ENCODE peak calls at places on chromosomes 7 and 10, in ten cellular contexts. Q, Y, W, U, B, G, H, K, V and P are unnamed samples.
A peak's percentile ranks its signal among the peaks of the same experiment; 100 is the strongest.

GRCh38 chr7:112929411-112929810 is 139.2 kb upstream of the TMEM168 start:
- DNase-seq in G (no peak), V (no peak), K (no peak), B (no peak), Y (no peak), H (peak; percentile 29), U (no peak), W (peak; percentile 50), Q (no peak), P (no peak)

GRCh38 chr7:155486783-155487508 is 29.0 kb downstream of the EN2 start:
- DNase-seq in Y (no peak), B (no peak), Q (no peak), U (no peak), G (no peak), K (no peak), W (no peak), H (no peak), V (peak; percentile 6), P (no peak)

GRCh38 chr10:84263716-84264115 is 18.9 kb downstream of the RGR start:
- DNase-seq in V (no peak), H (no peak), B (no peak), K (no peak), Y (no peak), U (no peak), W (no peak), G (no peak), Q (no peak), P (no peak)

GRCh38 chr7:81014266-81014665 is 95.4 kb upstream of the SEMA3C start:
- DNase-seq in Y (no peak), W (peak; percentile 79), K (no peak), U (no peak), H (peak; percentile 70), B (no peak), Q (no peak), V (no peak), G (no peak), P (no peak)

GRCh38 chr7:129492406-129492805 is 9.9 kb upstream of the SMKR1 start:
- DNase-seq in Q (no peak), K (no peak), U (no peak), B (no peak), Y (no peak), G (no peak), V (no peak), W (no peak), H (no peak), P (no peak)

GRCh38 chr10:44723654-44724053 is 187.5 kb upstream of the TMEM72 start:
- DNase-seq in W (peak; percentile 75), K (no peak), V (no peak), G (no peak), Q (no peak), Y (no peak), U (no peak), B (no peak), H (peak; percentile 86), P (no peak)

GRCh38 chr7:101474178-101474577 is 111.5 kb downstream of the COL26A1 start:
- DNase-seq in H (no peak), B (no peak), K (no peak), Y (no peak), U (no peak), G (no peak), V (no peak), Q (no peak), W (no peak), P (no peak)

GRCh38 chr7:137628211-137628610 is 218.6 kb downstream of the DGKI start:
- DNase-seq in H (no peak), W (no peak), Q (peak; percentile 11), G (no peak), Y (no peak), K (no peak), V (no peak), B (no peak), U (no peak), P (no peak)

GRCh38 chr7:91636728-91637127 is 243.8 kb downstream of the MTERF1 start:
- DNase-seq in Q (no peak), K (no peak), V (no peak), H (no peak), Y (no peak), W (no peak), G (no peak), U (no peak), B (no peak), P (no peak)

GRCh38 chr10:131832056-131832685 is 68.6 kb upstream of the PPP2R2D start:
- DNase-seq in G (no peak), H (no peak), Y (no peak), Q (no peak), V (no peak), U (no peak), K (no peak), W (no peak), B (no peak), P (no peak)

GRCh38 chr10:47253651-47254375 is 46.2 kb upstream of the GDF10 start:
- DNase-seq in H (peak; percentile 67), K (no peak), B (no peak), W (peak; percentile 16), G (no peak), Q (no peak), Y (no peak), U (no peak), V (no peak), P (no peak)

GRCh38 chr10:70619271-70620019 is 16.9 kb upstream of the PRF1 start:
- DNase-seq in Q (no peak), Y (no peak), B (peak; percentile 12), W (peak; percentile 39), H (peak; percentile 57), K (no peak), G (no peak), U (no peak), V (peak; percentile 22), P (no peak)

GRCh38 chr7:22350466-22351328 is 6.3 kb downstream of the RAPGEF5 start:
- DNase-seq in B (peak; percentile 77), Y (no peak), U (no peak), H (peak; percentile 75), G (no peak), Q (no peak), K (no peak), W (peak; percentile 32), V (no peak), P (no peak)

GRCh38 chr10:5046410-5046809 is 42.8 kb upstream of the AKR1C2 start:
- DNase-seq in Q (no peak), B (no peak), K (no peak), G (no peak), H (no peak), Y (no peak), V (no peak), U (no peak), W (no peak), P (no peak)

GRCh38 chr7:151711906-151712771 is 164.8 kb downstream of the PRKAG2 start:
- DNase-seq in K (peak; percentile 27), Y (no peak), G (no peak), W (no peak), U (no peak), H (no peak), V (no peak), B (no peak), Q (no peak), P (no peak)

GRCh38 chr7:22675917-22676343 is 51.1 kb upstream of the IL6 start:
- DNase-seq in K (no peak), Y (peak; percentile 21), W (peak; percentile 92), V (no peak), Q (no peak), U (no peak), H (peak; percentile 90), G (no peak), B (peak; percentile 85), P (no peak)